ENCODE peak calls at places on chromosome 10, in five cellular contexts. B is T1000, I is AG20443, U is GF-D8, Q is T-cell. G is an unnamed sample.

GRCh38 chr10:7432884-7433726 is 22.3 kb upstream of the SFMBT2 start:
- DNase-seq in B (no peak), I (no peak), U (no peak), Q (no peak), G (no peak)

GRCh38 chr10:74179124-74179710 is 28.2 kb downstream of the ADK start:
- DNase-seq in B (no peak), I (no peak), U (no peak), Q (no peak), G (no peak)

GRCh38 chr10:22002531-22003110 is 909 bp downstream of the DNAJC1 start:
- DNase-seq in B (no peak), I (peak), U (no peak), Q (peak), G (peak)

GRCh38 chr10:15898046-15898445 is 37.7 kb upstream of the MINDY3 start:
- DNase-seq in B (no peak), I (peak), U (no peak), Q (no peak), G (no peak)

GRCh38 chr10:32054087-32054486 is 2.1 kb downstream of the KIF5B start:
- DNase-seq in B (no peak), I (peak), U (no peak), Q (no peak), G (no peak)

GRCh38 chr10:132690401-132690800 is 95.5 kb downstream of the NKX6-2 start:
- DNase-seq in B (no peak), I (no peak), U (no peak), Q (no peak), G (no peak)

GRCh38 chr10:87092861-87093460 is 1.7 kb downstream of the GLUD1 start:
- DNase-seq in B (no peak), I (peak), U (no peak), Q (no peak), G (peak)

GRCh38 chr10:69968830-69969229 is 83.8 kb upstream of the MACROH2A2 start:
- DNase-seq in B (no peak), I (peak), U (no peak), Q (no peak), G (no peak)

GRCh38 chr10:44993226-44993921 is 7.3 kb upstream of the ZNF22 start:
- DNase-seq in B (no peak), I (no peak), U (no peak), Q (no peak), G (no peak)

GRCh38 chr10:67606572-67606971 is 89.4 kb downstream of the CTNNA3 start:
- DNase-seq in B (peak), I (peak), U (no peak), Q (no peak), G (no peak)

GRCh38 chr10:49168821-49169495 is 19.2 kb downstream of the TMEM273 start:
- DNase-seq in B (no peak), I (peak), U (peak), Q (no peak), G (no peak)

GRCh38 chr10:48458662-48459048 is 146.2 kb downstream of the ARHGAP22 start:
- DNase-seq in B (no peak), I (no peak), U (no peak), Q (no peak), G (no peak)

GRCh38 chr10:128623776-128624175 is 497.6 kb upstream of the MKI67 start:
- DNase-seq in B (no peak), I (no peak), U (no peak), Q (no peak), G (no peak)

GRCh38 chr10:52443419-52444388 is 129.6 kb downstream of the DKK1 start:
- DNase-seq in B (peak), I (peak), U (no peak), Q (no peak), G (no peak)

GRCh38 chr10:46231087-46231486 is 55.7 kb upstream of the ANTXRL start:
- DNase-seq in B (no peak), I (no peak), U (no peak), Q (no peak), G (no peak)

GRCh38 chr10:120989279-120989678 is 138.1 kb downstream of the WDR11 start:
- DNase-seq in B (no peak), I (peak), U (no peak), Q (no peak), G (no peak)

GRCh38 chr10:7561216-7561893 is 105.4 kb downstream of the ITIH5 start:
- DNase-seq in B (no peak), I (peak), U (no peak), Q (no peak), G (no peak)

G was measured in CD8-positive, alpha-beta T cell.